ENCODE peak calls at places on chromosome 21, in nine cellular contexts. T is fibroblast of lung; V is heart right ventricle; K is body of pancreas; I is CD8-positive, alpha-beta T cell; S is HFF-Myc; Y is ovary; O is pancreas; M is HL-60. C is an unnamed sample.
A peak's percentile ranks its signal among the peaks of the same experiment; 100 is the strongest.

GRCh38 chr21:36260030-36260787 is 59.8 kb upstream of the MORC3 start:
- DNase-seq in T (peak; percentile 85), V (peak; percentile 57), K (peak; percentile 64), I (peak; percentile 48), S (peak; percentile 47), Y (no peak), O (no peak), M (no peak), C (peak; percentile 72)

GRCh38 chr21:36966066-36966845 is at the start of gene HLCS:
- DNase-seq in T (peak; percentile 49), V (peak; percentile 43), K (peak; percentile 79), I (peak; percentile 80), S (no peak), Y (peak; percentile 68), O (peak; percentile 86), M (peak; percentile 62), C (no peak)

GRCh38 chr21:15365751-15366392 is 301.1 kb upstream of the NRIP1 start:
- DNase-seq in T (no peak), V (no peak), K (no peak), I (no peak), S (no peak), Y (no peak), O (no peak), M (no peak), C (no peak)

GRCh38 chr21:29656504-29657227 is 283.1 kb downstream of the GRIK1 start:
- DNase-seq in T (peak; percentile 78), V (no peak), K (no peak), I (no peak), S (peak; percentile 35), Y (no peak), O (no peak), M (peak; percentile 51), C (peak; percentile 58)

GRCh38 chr21:45923146-45923545 is 58.4 kb upstream of the COL6A1 start:
- DNase-seq in T (peak; percentile 80), V (peak; percentile 68), K (peak; percentile 56), I (peak; percentile 75), S (peak; percentile 25), Y (peak; percentile 77), O (peak; percentile 87), M (no peak), C (peak; percentile 62)

GRCh38 chr21:42724226-42724920 is 71.0 kb downstream of the PDE9A start:
- DNase-seq in T (peak; percentile 91), V (peak; percentile 44), K (no peak), I (no peak), S (peak; percentile 68), Y (no peak), O (no peak), M (no peak), C (peak; percentile 81)

GRCh38 chr21:15009964-15010363 is 54.8 kb downstream of the NRIP1 start:
- DNase-seq in T (peak; percentile 79), V (no peak), K (no peak), I (no peak), S (no peak), Y (no peak), O (no peak), M (no peak), C (no peak)

GRCh38 chr21:42081138-42081537 is 10.0 kb downstream of the UMODL1 start:
- DNase-seq in T (no peak), V (no peak), K (no peak), I (no peak), S (no peak), Y (no peak), O (no peak), M (no peak), C (peak; percentile 48)

GRCh38 chr21:38806153-38806941 is 618 bp downstream of the ETS2 start:
- DNase-seq in T (no peak), V (peak; percentile 32), K (peak; percentile 45), I (peak; percentile 41), S (no peak), Y (peak; percentile 73), O (peak; percentile 79), M (no peak), C (no peak)

GRCh38 chr21:36753556-36753955 is 54.6 kb downstream of the SIM2 start:
- DNase-seq in T (no peak), V (no peak), K (no peak), I (no peak), S (no peak), Y (no peak), O (no peak), M (no peak), C (peak; percentile 67)

GRCh38 chr21:36706951-36707762 is 8.2 kb downstream of the SIM2 start:
- DNase-seq in T (peak; percentile 34), V (no peak), K (no peak), I (no peak), S (no peak), Y (no peak), O (no peak), M (no peak), C (no peak)

GRCh38 chr21:42567861-42568260 is 54.2 kb downstream of the SLC37A1 start:
- DNase-seq in T (no peak), V (no peak), K (peak; percentile 5), I (no peak), S (no peak), Y (no peak), O (peak; percentile 32), M (no peak), C (no peak)

GRCh38 chr21:46109251-46110221 is 11.6 kb downstream of the COL6A2 start:
- DNase-seq in T (no peak), V (peak; percentile 2), K (peak; percentile 7), I (peak; percentile 3), S (no peak), Y (peak; percentile 23), O (peak; percentile 56), M (no peak), C (no peak)

GRCh38 chr21:35470522-35470921 is 421.4 kb upstream of the RUNX1 start:
- DNase-seq in T (no peak), V (no peak), K (no peak), I (no peak), S (no peak), Y (no peak), O (no peak), M (no peak), C (no peak)

GRCh38 chr21:40120944-40121575 is 253.8 kb downstream of the PCP4 start:
- DNase-seq in T (peak; percentile 1), V (no peak), K (no peak), I (no peak), S (no peak), Y (no peak), O (no peak), M (no peak), C (peak; percentile 34)

GRCh38 chr21:21200939-21201610 is 202.9 kb downstream of the NCAM2 start:
- DNase-seq in T (peak; percentile 64), V (no peak), K (no peak), I (no peak), S (no peak), Y (no peak), O (no peak), M (no peak), C (no peak)
- H3K4me3 ChIP-seq in T (peak overlapping the region; percentile 11), V (peak overlapping the region; percentile 33), K (no peak overlapping the region), I (no peak overlapping the region), S (no peak overlapping the region), Y (no peak overlapping the region), O (no peak overlapping the region), M (no peak overlapping the region), C (no peak overlapping the region)

GRCh38 chr21:17269760-17270159 is 243.1 kb upstream of the CXADR start:
- DNase-seq in T (no peak), V (no peak), K (no peak), I (no peak), S (no peak), Y (no peak), O (no peak), M (no peak), C (no peak)

DNA sequence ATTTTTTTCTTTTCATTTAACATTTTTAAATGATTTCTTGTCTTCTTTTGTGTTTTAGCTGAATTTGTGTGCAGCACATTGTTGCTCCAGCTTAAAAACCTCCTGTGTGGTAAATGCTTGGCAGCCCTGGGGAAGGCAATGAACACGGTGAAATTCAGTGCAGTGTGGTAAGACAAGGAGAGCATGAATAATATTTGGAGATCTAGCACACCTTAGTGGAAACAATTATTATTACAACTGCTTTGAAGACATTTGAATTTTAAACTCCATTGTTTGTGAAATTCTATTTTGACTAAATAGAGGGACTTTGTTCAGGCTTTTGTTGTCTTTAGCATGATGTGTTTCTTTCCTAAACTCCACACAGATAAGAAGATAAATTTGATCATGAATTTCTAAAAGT is 242.6 kb upstream of the CXADR start:
- DNase-seq in T (peak; percentile 71), V (no peak), K (no peak), I (no peak), S (peak; percentile 15), Y (peak; percentile 60), O (no peak), M (no peak), C (peak; percentile 72)
- TF ChIP-seq CTCF in T (no peak), V (peak; percentile 62), K (peak; percentile 49), I (no peak), S (no peak), Y (peak; percentile 81), O (no peak), M (peak; percentile 16), C (peak; percentile 22)

DNA sequence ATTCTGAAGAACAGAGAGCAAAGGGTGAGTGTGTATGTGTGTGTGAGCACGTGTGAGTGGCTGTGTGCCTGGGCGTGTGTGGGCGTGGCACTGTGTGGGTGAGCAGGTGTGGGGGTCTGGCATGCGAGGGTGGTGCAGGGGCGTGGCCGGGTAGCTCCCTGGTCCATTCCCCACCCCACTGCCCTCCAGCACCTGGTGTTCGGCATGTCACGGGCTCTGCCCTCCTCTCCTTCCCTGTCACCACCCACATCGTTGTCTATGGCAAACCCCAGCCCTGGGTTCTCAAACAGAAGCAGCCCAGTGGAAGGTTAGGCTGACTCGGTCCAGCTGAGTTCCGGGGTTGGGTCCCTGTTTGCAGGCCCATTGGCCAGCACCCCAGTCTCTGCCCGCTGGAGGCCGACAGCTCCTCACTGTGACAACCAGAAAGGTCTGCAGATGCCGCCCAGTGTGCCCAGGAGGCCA is 39.8 kb downstream of the UBE2G2 start:
- DNase-seq in T (no peak), V (no peak), K (no peak), I (no peak), S (no peak), Y (no peak), O (no peak), M (no peak), C (no peak)
- H3K4me3 ChIP-seq in T (no peak overlapping the region), V (no peak overlapping the region), K (no peak overlapping the region), I (no peak overlapping the region), S (no peak overlapping the region), Y (no peak overlapping the region), O (no peak overlapping the region), M (no peak overlapping the region), C (no peak overlapping the region)

GRCh38 chr21:18387994-18388393 is 15.6 kb downstream of the TMPRSS15 start:
- DNase-seq in T (no peak), V (no peak), K (no peak), I (no peak), S (no peak), Y (no peak), O (no peak), M (no peak), C (no peak)

GRCh38 chr21:18382141-18382540 is 21.4 kb downstream of the TMPRSS15 start:
- DNase-seq in T (no peak), V (no peak), K (no peak), I (no peak), S (no peak), Y (no peak), O (no peak), M (no peak), C (no peak)

DNA sequence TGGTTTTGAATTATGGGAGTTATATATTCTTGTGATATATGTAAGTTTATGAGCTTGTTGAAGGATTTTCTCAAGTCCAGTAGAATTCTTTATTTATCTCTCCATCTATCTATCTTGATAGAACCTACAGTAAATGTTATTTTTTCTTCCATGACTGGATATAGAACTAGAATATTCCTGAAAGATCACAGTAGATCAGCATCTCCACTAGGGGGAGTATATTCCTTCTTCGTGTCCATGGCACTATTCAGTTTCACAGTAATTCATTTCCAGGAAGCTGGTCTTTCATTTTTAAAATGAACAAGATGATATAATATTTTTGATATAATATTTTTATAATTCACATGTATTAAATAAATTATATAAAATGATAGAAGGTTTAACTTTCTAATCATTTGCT is 18.8 kb downstream of the TMPRSS15 start:
- DNase-seq in T (no peak), V (no peak), K (no peak), I (no peak), S (no peak), Y (no peak), O (no peak), M (no peak), C (peak; percentile 5)
- TF ChIP-seq CTCF in T (no peak), V (peak; percentile 36), K (peak; percentile 16), I (no peak), S (peak; percentile 8), Y (no peak), O (no peak), M (peak; percentile 32), C (peak; percentile 53)

C was measured in astrocyte of the cerebellum.